ENCODE peak calls at places on chromosomes 11 and 22, in seven cellular contexts. L is CD8-positive, alpha-beta memory T cell; Q is cardiac fibroblast; Z is AG04450; U is stimulated activated CD8-positive, alpha-beta memory T cell treated with anti-CD3 and anti-CD28 coated beads, Interleukin-4, amount 100 ng/mL, for 48 hours; V is HFFc6; I is lower leg skin. G is an unnamed sample.

GRCh38 chr11:120137611-120138521 is at the start of gene TRIM29:
- DNase-seq in L (no peak), Q (no peak), Z (no peak), U (no peak), V (no peak), I (peak), G (no peak)

GRCh38 chr11:18669629-18670162 is 28.9 kb upstream of the TMEM86A start:
- DNase-seq in L (no peak), Q (no peak), Z (no peak), U (no peak), V (no peak), I (no peak), G (no peak)

GRCh38 chr22:39723899-39724351 is 153.4 kb downstream of the CACNA1I start:
- DNase-seq in L (no peak), Q (peak), Z (no peak), U (no peak), V (no peak), I (no peak), G (no peak)

GRCh38 chr11:13928566-13929251 is 33.8 kb upstream of the SPON1 start:
- DNase-seq in L (no peak), Q (peak), Z (no peak), U (no peak), V (peak), I (no peak), G (peak)

GRCh38 chr11:335779-336665 is 15.4 kb upstream of the IFITM3 start:
- DNase-seq in L (no peak), Q (peak), Z (no peak), U (no peak), V (no peak), I (no peak), G (no peak)

GRCh38 chr11:131724436-131724995 is 354.1 kb downstream of the NTM start:
- DNase-seq in L (no peak), Q (no peak), Z (no peak), U (no peak), V (no peak), I (no peak), G (no peak)

GRCh38 chr11:58762284-58763119 is 30.8 kb upstream of the GLYAT start:
- DNase-seq in L (no peak), Q (no peak), Z (no peak), U (no peak), V (no peak), I (no peak), G (peak)

GRCh38 chr11:16603245-16603644 is 135.2 kb upstream of the C11orf58 start:
- DNase-seq in L (no peak), Q (no peak), Z (no peak), U (no peak), V (no peak), I (no peak), G (no peak)

GRCh38 chr11:76140912-76141574 is 65.3 kb downstream of the WNT11 start:
- DNase-seq in L (no peak), Q (no peak), Z (no peak), U (no peak), V (no peak), I (no peak), G (no peak)

GRCh38 chr22:43922123-43922522 is 1.5 kb upstream of the PNPLA3 start:
- DNase-seq in L (no peak), Q (no peak), Z (no peak), U (no peak), V (no peak), I (no peak), G (no peak)

GRCh38 chr22:49053574-49053973 is 774.1 kb downstream of the BRD1 start:
- DNase-seq in L (no peak), Q (no peak), Z (no peak), U (no peak), V (no peak), I (no peak), G (no peak)

GRCh38 chr11:130775306-130776043 is 140.8 kb downstream of the SNX19 start:
- DNase-seq in L (no peak), Q (peak), Z (no peak), U (no peak), V (peak), I (no peak), G (no peak)

GRCh38 chr22:44023404-44024287 is 456 bp upstream of the PARVB start:
- DNase-seq in L (peak), Q (peak), Z (no peak), U (peak), V (no peak), I (no peak), G (no peak)

GRCh38 chr11:723120-723883 is 17.3 kb downstream of the EPS8L2 start:
- DNase-seq in L (peak), Q (peak), Z (no peak), U (peak), V (peak), I (no peak), G (no peak)

GRCh38 chr11:102552447-102553200 is 22.1 kb upstream of the MMP7 start:
- DNase-seq in L (no peak), Q (peak), Z (peak), U (no peak), V (no peak), I (no peak), G (peak)

GRCh38 chr22:33780761-33781160 is 139.5 kb downstream of the LARGE1 start:
- DNase-seq in L (no peak), Q (no peak), Z (no peak), U (no peak), V (no peak), I (no peak), G (no peak)

GRCh38 chr11:111944651-111945051 is 7.5 kb downstream of the DIXDC1 start:
- DNase-seq in L (no peak), Q (peak), Z (no peak), U (no peak), V (peak), I (no peak), G (peak)

GRCh38 chr11:111019931-111020381 is 225.6 kb upstream of the POU2AF2 start:
- DNase-seq in L (no peak), Q (peak), Z (no peak), U (no peak), V (no peak), I (no peak), G (no peak)

GRCh38 chr11:84780689-84781293 is 846.4 kb downstream of the DLG2 start:
- DNase-seq in L (no peak), Q (peak), Z (no peak), U (no peak), V (peak), I (no peak), G (no peak)

GRCh38 chr22:46150615-46151423 is 493 bp downstream of the PPARA start:
- DNase-seq in L (peak), Q (peak), Z (no peak), U (peak), V (no peak), I (no peak), G (no peak)

GRCh38 chr11:70090989-70091388 is 12.9 kb downstream of the ANO1 start:
- DNase-seq in L (no peak), Q (no peak), Z (no peak), U (no peak), V (no peak), I (no peak), G (no peak)

GRCh38 chr11:86800076-86800955 is at the start of gene PRSS23:
- DNase-seq in L (peak), Q (peak), Z (no peak), U (peak), V (peak), I (no peak), G (no peak)

GRCh38 chr11:12046636-12047236 is 38.3 kb upstream of the DKK3 start:
- DNase-seq in L (no peak), Q (no peak), Z (no peak), U (no peak), V (no peak), I (no peak), G (no peak)

GRCh38 chr11:19768815-19769214 is 56.2 kb downstream of the NAV2 start:
- DNase-seq in L (no peak), Q (no peak), Z (no peak), U (no peak), V (no peak), I (no peak), G (no peak)

GRCh38 chr22:36153756-36154155 is 6.8 kb downstream of the APOL3 start:
- DNase-seq in L (no peak), Q (no peak), Z (no peak), U (no peak), V (no peak), I (no peak), G (no peak)

GRCh38 chr11:34345012-34345804 is 12.6 kb downstream of the ABTB2 start:
- DNase-seq in L (no peak), Q (peak), Z (no peak), U (no peak), V (peak), I (no peak), G (peak)

GRCh38 chr11:60842688-60843605 is 1.0 kb downstream of the CCDC86 start:
- DNase-seq in L (no peak), Q (no peak), Z (no peak), U (no peak), V (no peak), I (no peak), G (no peak)